ENCODE peak calls at places on chromosome 14, in four cellular contexts. V is stomach, P is ovary, B is HepG2. L is an unnamed sample. For H3K9me3, the result is how much of the 10 kb centered on the place peaks cover.

GRCh38 chr14:86802726-86803125 is 1190.3 kb downstream of the GALC start:
- DNase-seq in V (no peak), P (no peak), B (no peak), L (no peak)

GRCh38 chr14:61188936-61189808 is 92.0 kb downstream of the TMEM30B start:
- DNase-seq in V (peak), P (peak), B (peak), L (peak)

GRCh38 chr14:51867753-51868152 is 7.3 kb downstream of the GNG2 start:
- DNase-seq in V (no peak), P (no peak), B (no peak), L (no peak)

GRCh38 chr14:53306267-53306721 is 153.2 kb upstream of the DDHD1 start:
- DNase-seq in V (peak), P (peak), B (peak), L (peak)

GRCh38 chr14:69532561-69533335 is 41.9 kb downstream of the CCDC177 start:
- DNase-seq in V (no peak), P (no peak), B (no peak), L (peak)

GRCh38 chr14:69101331-69101826 is 51.5 kb downstream of the DCAF5 start:
- DNase-seq in V (no peak), P (no peak), B (no peak), L (no peak)

GRCh38 chr14:43204816-43205215 is 1302.3 kb downstream of the FSCB start:
- DNase-seq in V (no peak), P (no peak), B (no peak), L (no peak)

GRCh38 chr14:92317511-92317910 is 5.5 kb upstream of the SLC24A4 start:
- DNase-seq in V (no peak), P (no peak), B (no peak), L (no peak)

GRCh38 chr14:36824854-36825253 is 163.2 kb downstream of the PAX9 start:
- DNase-seq in V (no peak), P (no peak), B (no peak), L (no peak)

GRCh38 chr14:27366596-27366995 is 768.8 kb upstream of the NOVA1 start:
- DNase-seq in V (no peak), P (no peak), B (no peak), L (no peak)

GRCh38 chr14:71711131-71711530 is 221.1 kb upstream of the RGS6 start:
- DNase-seq in V (no peak), P (no peak), B (no peak), L (no peak)

GRCh38 chr14:57818511-57818910 is 47.4 kb downstream of the SLC35F4 start:
- DNase-seq in V (no peak), P (no peak), B (no peak), L (no peak)

GRCh38 chr14:56555921-56556570 is 23.6 kb upstream of the TMEM260 start:
- DNase-seq in V (no peak), P (no peak), B (peak), L (no peak)
- TF ChIP-seq EP300 in V (no peak), P (no peak), B (no peak), L (no peak)

GRCh38 chr14:106488293-106488692 is 961.9 kb downstream of the TMEM121 start:
- DNase-seq in V (no peak), P (no peak), B (no peak), L (no peak)
- H3K9me3 ChIP-seq in V (under half), P (under half), B (under half), L (under half)

GRCh38 chr14:72893636-72894322 is at the start of gene DPF3:
- DNase-seq in V (peak), P (peak), B (peak), L (peak)
- TF ChIP-seq POLR2A in V (no peak), P (no peak), B (no peak), L (no peak)

DNA sequence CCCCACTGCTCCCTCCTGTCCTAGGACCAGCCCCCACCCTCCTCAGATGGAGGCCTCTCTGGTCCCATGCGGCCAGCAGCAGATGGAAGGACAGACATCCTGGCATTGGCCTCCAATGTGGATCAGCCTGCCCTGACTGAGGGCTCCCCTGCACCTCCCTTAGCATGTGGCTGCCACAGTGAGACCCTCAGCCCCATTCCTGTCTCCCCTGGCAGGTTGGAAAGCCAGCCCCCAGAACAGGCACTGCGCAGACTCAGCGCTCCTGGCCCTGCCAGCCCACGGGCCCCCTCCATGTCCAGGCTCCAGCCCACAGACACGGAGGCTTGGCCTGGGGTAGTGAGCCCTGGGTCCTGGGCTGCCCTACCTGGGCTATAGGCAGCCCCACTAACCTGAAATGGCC is 47.2 kb upstream of the DIO3 start:
- DNase-seq in V (no peak), P (no peak), B (no peak), L (no peak)
- TF ChIP-seq EP300 in V (no peak), P (no peak), B (no peak), L (no peak)

GRCh38 chr14:29705801-29706200 is 221.8 kb downstream of the PRKD1 start:
- DNase-seq in V (no peak), P (no peak), B (no peak), L (no peak)

GRCh38 chr14:29710015-29710414 is 217.6 kb downstream of the PRKD1 start:
- DNase-seq in V (no peak), P (no peak), B (no peak), L (no peak)

GRCh38 chr14:29712586-29712985 is 215.1 kb downstream of the PRKD1 start:
- DNase-seq in V (no peak), P (no peak), B (no peak), L (no peak)

GRCh38 chr14:29709490-29709889 is 218.2 kb downstream of the PRKD1 start:
- DNase-seq in V (no peak), P (no peak), B (no peak), L (no peak)

DNA sequence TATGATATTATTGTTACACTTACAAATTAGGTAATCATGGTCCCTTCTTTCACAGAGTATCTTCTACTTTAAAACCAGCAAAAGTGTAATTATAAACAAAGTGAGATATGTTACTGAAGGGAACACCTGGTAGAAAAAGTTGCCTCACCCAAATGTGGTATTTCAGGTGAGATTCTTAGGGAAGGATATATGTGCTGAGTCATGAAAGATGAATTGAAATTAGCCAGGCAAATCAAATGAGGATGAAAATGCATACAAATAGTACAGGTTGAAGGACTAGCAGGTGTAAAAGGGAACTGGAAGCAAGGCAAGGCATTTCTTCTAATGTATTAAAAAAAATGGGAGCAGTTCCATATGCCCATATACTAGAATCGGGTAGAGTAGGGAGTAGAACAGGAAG is 220.9 kb downstream of the PRKD1 start:
- DNase-seq in V (no peak), P (no peak), B (no peak), L (no peak)
- H3K9me3 ChIP-seq in V (under half), P (under half), B (half or more), L (under half)

DNA sequence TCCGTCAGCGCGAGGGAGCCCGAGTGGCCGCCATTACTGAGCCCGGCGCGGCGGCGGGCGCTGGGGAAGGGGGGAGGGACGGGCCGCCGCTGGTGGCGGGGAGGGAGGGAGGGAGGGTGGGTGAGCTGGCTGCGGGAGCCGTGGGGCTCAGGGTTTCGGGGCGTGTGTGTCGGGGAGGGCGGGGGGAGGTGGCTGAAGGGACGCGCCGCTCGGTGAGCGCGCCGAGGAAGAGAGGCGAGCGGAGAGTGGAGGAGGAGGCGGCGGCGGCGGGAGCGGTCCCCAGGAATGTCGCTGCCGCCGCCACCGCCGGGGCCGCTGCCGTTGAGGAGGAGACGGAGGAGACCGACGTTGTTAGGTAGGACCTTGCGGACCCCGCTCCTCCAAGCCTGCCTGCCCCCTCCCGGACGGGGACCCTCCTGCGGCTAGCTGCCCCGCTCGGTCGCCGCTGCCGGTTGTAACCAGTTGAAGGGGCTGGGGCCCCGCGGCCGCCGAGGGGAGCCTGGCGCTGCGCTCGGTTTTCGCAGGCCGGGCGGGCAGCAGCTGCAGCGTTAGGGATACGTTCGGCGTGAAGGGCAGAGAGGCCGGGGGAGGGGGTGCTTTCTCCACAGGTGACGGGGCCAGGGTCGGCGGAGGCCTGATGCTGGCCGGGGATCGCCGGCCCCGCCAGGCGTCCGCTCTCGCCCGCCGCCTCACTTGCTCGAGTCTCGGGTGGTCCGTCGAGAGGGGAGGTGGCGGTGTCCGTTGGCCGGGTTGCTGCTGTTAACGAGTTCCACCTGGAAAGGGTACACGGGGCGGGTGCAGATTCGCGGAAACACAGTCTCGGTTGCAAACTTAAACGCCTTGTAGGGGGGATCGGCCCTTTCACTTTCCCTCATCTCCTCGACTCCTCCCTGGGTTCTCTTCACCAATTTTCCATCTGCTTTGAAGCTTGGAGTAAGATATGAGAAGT is at the start of gene ARHGAP5:
- DNase-seq in V (peak), P (peak), B (peak), L (peak)
- TF ChIP-seq POLR2A in V (no peak), P (no peak), B (peak), L (peak)

DNA sequence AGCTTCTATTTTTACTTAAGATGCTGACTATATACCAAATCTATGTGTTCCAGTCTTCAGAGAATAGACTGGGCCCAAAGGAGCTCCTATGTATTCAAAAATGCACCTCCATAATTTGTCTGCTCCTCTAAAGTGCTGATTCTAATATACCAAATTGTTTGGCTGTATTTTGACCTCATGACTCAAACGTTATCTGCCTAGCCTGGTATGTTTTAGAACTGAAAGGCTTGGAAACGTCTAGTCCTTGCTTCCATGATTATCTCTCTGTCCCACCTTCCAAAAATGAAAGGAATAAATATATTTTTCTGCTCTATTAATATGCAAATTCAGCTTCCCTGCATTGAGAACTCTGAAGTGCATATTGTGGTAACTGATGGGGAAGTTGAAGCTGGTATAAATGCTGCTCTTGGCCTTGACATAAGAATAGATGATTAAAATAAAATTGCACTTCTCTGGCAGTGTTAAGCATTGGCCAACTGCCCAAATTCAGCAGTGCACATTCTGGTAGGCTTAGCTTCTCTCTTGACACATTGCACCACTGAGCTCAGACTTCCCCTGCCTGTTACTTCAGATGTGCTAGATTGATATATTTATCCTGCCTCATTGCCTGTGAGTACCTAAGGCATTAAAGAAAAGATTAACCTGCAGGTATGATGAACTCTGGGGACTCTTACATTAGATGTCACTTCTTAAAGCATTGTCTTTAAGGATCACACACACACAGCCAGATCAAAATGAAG is 882.3 kb downstream of the RPS29 start:
- DNase-seq in V (no peak), P (no peak), B (no peak), L (no peak)
- TF ChIP-seq EP300 in V (no peak), P (no peak), B (no peak), L (no peak)

GRCh38 chr14:105944632-105945610 is 418.5 kb downstream of the TMEM121 start:
- DNase-seq in V (peak), P (peak), B (peak), L (peak)

GRCh38 chr14:105951399-105951798 is 425.0 kb downstream of the TMEM121 start:
- DNase-seq in V (no peak), P (no peak), B (no peak), L (no peak)

GRCh38 chr14:105945891-105946290 is 419.5 kb downstream of the TMEM121 start:
- DNase-seq in V (no peak), P (no peak), B (no peak), L (no peak)

GRCh38 chr14:105943973-105944602 is 417.7 kb downstream of the TMEM121 start:
- DNase-seq in V (no peak), P (no peak), B (peak), L (no peak)

GRCh38 chr14:105947599-105947998 is 421.2 kb downstream of the TMEM121 start:
- DNase-seq in V (no peak), P (no peak), B (no peak), L (no peak)
- H3K9me3 ChIP-seq in V (under half), P (under half), B (under half), L (under half)

GRCh38 chr14:73949752-73950734 is at the start of the genes COQ6 and FAM161B:
- DNase-seq in V (peak), P (peak), B (peak), L (peak)
- TF ChIP-seq POLR2A in V (no peak), P (peak), B (peak), L (peak)

DNA sequence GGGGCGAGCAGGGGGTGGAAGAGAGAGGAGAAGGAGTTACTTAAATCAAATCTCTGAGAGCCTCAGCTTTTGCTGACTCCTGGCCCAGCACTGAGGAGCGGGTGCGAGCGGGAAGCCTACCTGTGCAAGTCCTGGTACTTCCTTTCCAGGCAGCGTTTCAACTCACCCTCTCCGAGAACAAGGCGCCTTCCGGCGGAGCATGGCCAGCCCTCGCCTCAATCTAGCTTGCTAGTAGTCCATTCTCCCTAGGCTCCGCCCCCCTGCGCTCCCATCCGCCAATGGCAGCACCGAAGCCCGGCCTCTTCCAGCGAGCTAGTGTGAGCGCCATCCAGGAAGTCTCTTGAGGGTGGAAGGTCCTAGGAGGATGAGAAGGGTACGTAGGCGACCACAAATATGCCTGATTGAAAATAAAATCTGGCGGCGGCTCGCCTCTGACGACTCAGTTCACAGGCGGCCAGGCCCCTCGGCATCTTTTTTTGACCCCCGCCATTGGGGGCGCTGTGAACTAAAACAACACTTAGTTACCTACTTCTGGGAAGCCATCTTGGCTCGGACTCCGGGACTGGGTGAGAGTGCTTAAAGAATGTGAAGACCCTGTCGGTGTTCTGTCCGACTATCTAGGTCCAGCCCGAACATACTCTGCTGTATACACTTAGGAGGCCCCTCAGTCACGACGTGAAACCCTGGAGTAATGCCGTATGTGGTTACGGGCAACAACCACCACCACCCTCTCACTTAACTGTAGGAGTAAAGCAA is at the start of gene CHD8:
- DNase-seq in V (peak), P (peak), B (peak), L (peak)
- TF ChIP-seq EP300 in V (no peak), P (no peak), B (no peak), L (no peak)

L was measured in transverse colon.